ENCODE peak calls at places on chromosomes 12 and 14, in ten cellular contexts. One of them, this sample, is unnamed.

GRCh38 chr12:121939992-121940766 is 21.8 kb downstream of the CFAP251 start:
- DNase-seq in astrocyte of the spinal cord: no peak
- DNase-seq in stimulated activated CD4-positive, alpha-beta T cell treated with anti-CD3 and anti-CD28 coated beads, Interleukin-2, amount 100 ng/mL, for 48 hours: no peak
- DNase-seq in AG20443: no peak
- DNase-seq in NCI-H526 treated with DMSO at 0.1 percent for 48 hours: no peak
- DNase-seq in T47D: no peak
- DNase-seq in fibroblast of pulmonary artery: no peak
- DNase-seq in NCI-H1105 treated with DMSO at 0.1 percent for 48 hours: no peak
- DNase-seq in non-pigmented ciliary epithelial cell: no peak
- DNase-seq in neural crest cell: no peak
- DNase-seq in this sample: no peak

GRCh38 chr12:2613674-2614073 is 181.1 kb upstream of the FKBP4 start:
- DNase-seq in stimulated activated CD4-positive, alpha-beta T cell treated with anti-CD3 and anti-CD28 coated beads, Interleukin-2, amount 100 ng/mL, for 48 hours: peak
- DNase-seq in NCI-H1105 treated with DMSO at 0.1 percent for 48 hours: no peak
- DNase-seq in non-pigmented ciliary epithelial cell: peak
- DNase-seq in NCI-H526 treated with DMSO at 0.1 percent for 48 hours: no peak
- DNase-seq in astrocyte of the spinal cord: peak
- DNase-seq in fibroblast of pulmonary artery: peak
- DNase-seq in T47D: no peak
- DNase-seq in AG20443: peak
- DNase-seq in neural crest cell: no peak
- DNase-seq in this sample: peak

GRCh38 chr12:116990329-116990728 is 79.6 kb downstream of the FBXW8 start:
- DNase-seq in non-pigmented ciliary epithelial cell: no peak
- DNase-seq in neural crest cell: no peak
- DNase-seq in AG20443: no peak
- DNase-seq in astrocyte of the spinal cord: no peak
- DNase-seq in NCI-H526 treated with DMSO at 0.1 percent for 48 hours: no peak
- DNase-seq in NCI-H1105 treated with DMSO at 0.1 percent for 48 hours: no peak
- DNase-seq in fibroblast of pulmonary artery: no peak
- DNase-seq in stimulated activated CD4-positive, alpha-beta T cell treated with anti-CD3 and anti-CD28 coated beads, Interleukin-2, amount 100 ng/mL, for 48 hours: no peak
- DNase-seq in T47D: no peak
- DNase-seq in this sample: no peak

GRCh38 chr12:48291511-48291910 is 59.2 kb downstream of the ZNF641 start:
- DNase-seq in fibroblast of pulmonary artery: no peak
- DNase-seq in NCI-H526 treated with DMSO at 0.1 percent for 48 hours: no peak
- DNase-seq in stimulated activated CD4-positive, alpha-beta T cell treated with anti-CD3 and anti-CD28 coated beads, Interleukin-2, amount 100 ng/mL, for 48 hours: no peak
- DNase-seq in neural crest cell: no peak
- DNase-seq in AG20443: no peak
- DNase-seq in non-pigmented ciliary epithelial cell: no peak
- DNase-seq in NCI-H1105 treated with DMSO at 0.1 percent for 48 hours: no peak
- DNase-seq in T47D: no peak
- DNase-seq in astrocyte of the spinal cord: no peak
- DNase-seq in this sample: no peak

GRCh38 chr14:104601786-104602185 is 2.8 kb downstream of the TMEM179 start:
- DNase-seq in T47D: no peak
- DNase-seq in non-pigmented ciliary epithelial cell: no peak
- DNase-seq in fibroblast of pulmonary artery: peak
- DNase-seq in neural crest cell: no peak
- DNase-seq in NCI-H526 treated with DMSO at 0.1 percent for 48 hours: no peak
- DNase-seq in astrocyte of the spinal cord: no peak
- DNase-seq in NCI-H1105 treated with DMSO at 0.1 percent for 48 hours: peak
- DNase-seq in AG20443: no peak
- DNase-seq in stimulated activated CD4-positive, alpha-beta T cell treated with anti-CD3 and anti-CD28 coated beads, Interleukin-2, amount 100 ng/mL, for 48 hours: no peak
- DNase-seq in this sample: no peak

GRCh38 chr12:131826064-131826928 is 1.9 kb upstream of the MMP17 start:
- DNase-seq in astrocyte of the spinal cord: no peak
- DNase-seq in NCI-H1105 treated with DMSO at 0.1 percent for 48 hours: no peak
- DNase-seq in stimulated activated CD4-positive, alpha-beta T cell treated with anti-CD3 and anti-CD28 coated beads, Interleukin-2, amount 100 ng/mL, for 48 hours: no peak
- DNase-seq in NCI-H526 treated with DMSO at 0.1 percent for 48 hours: no peak
- DNase-seq in neural crest cell: no peak
- DNase-seq in T47D: no peak
- DNase-seq in AG20443: no peak
- DNase-seq in non-pigmented ciliary epithelial cell: no peak
- DNase-seq in fibroblast of pulmonary artery: no peak
- DNase-seq in this sample: no peak

GRCh38 chr12:54997914-54998507 is 13.4 kb upstream of the TESPA1 start:
- DNase-seq in fibroblast of pulmonary artery: no peak
- DNase-seq in stimulated activated CD4-positive, alpha-beta T cell treated with anti-CD3 and anti-CD28 coated beads, Interleukin-2, amount 100 ng/mL, for 48 hours: no peak
- DNase-seq in astrocyte of the spinal cord: no peak
- DNase-seq in AG20443: no peak
- DNase-seq in T47D: no peak
- DNase-seq in non-pigmented ciliary epithelial cell: no peak
- DNase-seq in NCI-H526 treated with DMSO at 0.1 percent for 48 hours: no peak
- DNase-seq in neural crest cell: no peak
- DNase-seq in NCI-H1105 treated with DMSO at 0.1 percent for 48 hours: peak
- DNase-seq in this sample: no peak

GRCh38 chr12:117151195-117152031 is 38.9 kb downstream of the FBXO21 start:
- DNase-seq in astrocyte of the spinal cord: peak
- DNase-seq in neural crest cell: peak
- DNase-seq in AG20443: peak
- DNase-seq in T47D: peak
- DNase-seq in NCI-H1105 treated with DMSO at 0.1 percent for 48 hours: peak
- DNase-seq in non-pigmented ciliary epithelial cell: no peak
- DNase-seq in NCI-H526 treated with DMSO at 0.1 percent for 48 hours: no peak
- DNase-seq in stimulated activated CD4-positive, alpha-beta T cell treated with anti-CD3 and anti-CD28 coated beads, Interleukin-2, amount 100 ng/mL, for 48 hours: no peak
- DNase-seq in fibroblast of pulmonary artery: peak
- DNase-seq in this sample: no peak

GRCh38 chr14:71122866-71123565 is 215.8 kb downstream of the PCNX1 start:
- DNase-seq in astrocyte of the spinal cord: no peak
- DNase-seq in stimulated activated CD4-positive, alpha-beta T cell treated with anti-CD3 and anti-CD28 coated beads, Interleukin-2, amount 100 ng/mL, for 48 hours: no peak
- DNase-seq in NCI-H1105 treated with DMSO at 0.1 percent for 48 hours: no peak
- DNase-seq in AG20443: no peak
- DNase-seq in non-pigmented ciliary epithelial cell: no peak
- DNase-seq in neural crest cell: no peak
- DNase-seq in fibroblast of pulmonary artery: no peak
- DNase-seq in NCI-H526 treated with DMSO at 0.1 percent for 48 hours: no peak
- DNase-seq in T47D: no peak
- DNase-seq in this sample: no peak

GRCh38 chr14:50985124-50985815 is 41.0 kb upstream of the PYGL start:
- DNase-seq in NCI-H1105 treated with DMSO at 0.1 percent for 48 hours: no peak
- DNase-seq in stimulated activated CD4-positive, alpha-beta T cell treated with anti-CD3 and anti-CD28 coated beads, Interleukin-2, amount 100 ng/mL, for 48 hours: no peak
- DNase-seq in fibroblast of pulmonary artery: no peak
- DNase-seq in astrocyte of the spinal cord: no peak
- DNase-seq in AG20443: peak
- DNase-seq in T47D: no peak
- DNase-seq in NCI-H526 treated with DMSO at 0.1 percent for 48 hours: no peak
- DNase-seq in non-pigmented ciliary epithelial cell: no peak
- DNase-seq in neural crest cell: no peak
- DNase-seq in this sample: no peak

GRCh38 chr12:32305163-32305562 is 94.2 kb upstream of the FGD4 start:
- DNase-seq in fibroblast of pulmonary artery: peak
- DNase-seq in T47D: no peak
- DNase-seq in AG20443: no peak
- DNase-seq in NCI-H1105 treated with DMSO at 0.1 percent for 48 hours: peak
- DNase-seq in non-pigmented ciliary epithelial cell: no peak
- DNase-seq in NCI-H526 treated with DMSO at 0.1 percent for 48 hours: no peak
- DNase-seq in neural crest cell: no peak
- DNase-seq in astrocyte of the spinal cord: peak
- DNase-seq in stimulated activated CD4-positive, alpha-beta T cell treated with anti-CD3 and anti-CD28 coated beads, Interleukin-2, amount 100 ng/mL, for 48 hours: peak
- DNase-seq in this sample: no peak

GRCh38 chr12:110657747-110658146 is 31.2 kb downstream of the HVCN1 start:
- DNase-seq in astrocyte of the spinal cord: no peak
- DNase-seq in neural crest cell: no peak
- DNase-seq in NCI-H1105 treated with DMSO at 0.1 percent for 48 hours: no peak
- DNase-seq in T47D: no peak
- DNase-seq in stimulated activated CD4-positive, alpha-beta T cell treated with anti-CD3 and anti-CD28 coated beads, Interleukin-2, amount 100 ng/mL, for 48 hours: no peak
- DNase-seq in fibroblast of pulmonary artery: no peak
- DNase-seq in NCI-H526 treated with DMSO at 0.1 percent for 48 hours: no peak
- DNase-seq in AG20443: no peak
- DNase-seq in non-pigmented ciliary epithelial cell: no peak
- DNase-seq in this sample: no peak

GRCh38 chr14:31465113-31465512 is 7.8 kb upstream of the DTD2 start:
- DNase-seq in NCI-H526 treated with DMSO at 0.1 percent for 48 hours: no peak
- DNase-seq in AG20443: peak
- DNase-seq in non-pigmented ciliary epithelial cell: no peak
- DNase-seq in T47D: no peak
- DNase-seq in astrocyte of the spinal cord: peak
- DNase-seq in stimulated activated CD4-positive, alpha-beta T cell treated with anti-CD3 and anti-CD28 coated beads, Interleukin-2, amount 100 ng/mL, for 48 hours: no peak
- DNase-seq in neural crest cell: no peak
- DNase-seq in NCI-H1105 treated with DMSO at 0.1 percent for 48 hours: no peak
- DNase-seq in fibroblast of pulmonary artery: peak
- DNase-seq in this sample: no peak

GRCh38 chr14:104801284-104802119 is 601 bp downstream of the ZBTB42 start:
- DNase-seq in astrocyte of the spinal cord: no peak
- DNase-seq in fibroblast of pulmonary artery: no peak
- DNase-seq in T47D: no peak
- DNase-seq in AG20443: no peak
- DNase-seq in NCI-H526 treated with DMSO at 0.1 percent for 48 hours: no peak
- DNase-seq in NCI-H1105 treated with DMSO at 0.1 percent for 48 hours: no peak
- DNase-seq in non-pigmented ciliary epithelial cell: no peak
- DNase-seq in neural crest cell: no peak
- DNase-seq in stimulated activated CD4-positive, alpha-beta T cell treated with anti-CD3 and anti-CD28 coated beads, Interleukin-2, amount 100 ng/mL, for 48 hours: no peak
- DNase-seq in this sample: no peak

GRCh38 chr12:14024589-14024988 is 43.2 kb upstream of the GRIN2B start:
- DNase-seq in neural crest cell: no peak
- DNase-seq in T47D: no peak
- DNase-seq in fibroblast of pulmonary artery: no peak
- DNase-seq in stimulated activated CD4-positive, alpha-beta T cell treated with anti-CD3 and anti-CD28 coated beads, Interleukin-2, amount 100 ng/mL, for 48 hours: no peak
- DNase-seq in NCI-H526 treated with DMSO at 0.1 percent for 48 hours: no peak
- DNase-seq in non-pigmented ciliary epithelial cell: no peak
- DNase-seq in NCI-H1105 treated with DMSO at 0.1 percent for 48 hours: no peak
- DNase-seq in astrocyte of the spinal cord: no peak
- DNase-seq in AG20443: no peak
- DNase-seq in this sample: no peak

GRCh38 chr14:69943084-69943797 is 64.0 kb downstream of the SMOC1 start:
- DNase-seq in T47D: no peak
- DNase-seq in non-pigmented ciliary epithelial cell: no peak
- DNase-seq in NCI-H1105 treated with DMSO at 0.1 percent for 48 hours: no peak
- DNase-seq in AG20443: no peak
- DNase-seq in fibroblast of pulmonary artery: no peak
- DNase-seq in neural crest cell: no peak
- DNase-seq in stimulated activated CD4-positive, alpha-beta T cell treated with anti-CD3 and anti-CD28 coated beads, Interleukin-2, amount 100 ng/mL, for 48 hours: no peak
- DNase-seq in astrocyte of the spinal cord: no peak
- DNase-seq in NCI-H526 treated with DMSO at 0.1 percent for 48 hours: no peak
- DNase-seq in this sample: no peak

GRCh38 chr12:91432079-91432478 is 249.5 kb upstream of the DCN start:
- DNase-seq in NCI-H1105 treated with DMSO at 0.1 percent for 48 hours: no peak
- DNase-seq in stimulated activated CD4-positive, alpha-beta T cell treated with anti-CD3 and anti-CD28 coated beads, Interleukin-2, amount 100 ng/mL, for 48 hours: no peak
- DNase-seq in AG20443: no peak
- DNase-seq in neural crest cell: no peak
- DNase-seq in fibroblast of pulmonary artery: peak
- DNase-seq in astrocyte of the spinal cord: peak
- DNase-seq in NCI-H526 treated with DMSO at 0.1 percent for 48 hours: no peak
- DNase-seq in non-pigmented ciliary epithelial cell: peak
- DNase-seq in T47D: no peak
- DNase-seq in this sample: no peak

GRCh38 chr12:111359231-111359913 is 9.5 kb downstream of the PHETA1 start:
- DNase-seq in fibroblast of pulmonary artery: no peak
- DNase-seq in astrocyte of the spinal cord: no peak
- DNase-seq in non-pigmented ciliary epithelial cell: no peak
- DNase-seq in stimulated activated CD4-positive, alpha-beta T cell treated with anti-CD3 and anti-CD28 coated beads, Interleukin-2, amount 100 ng/mL, for 48 hours: peak
- DNase-seq in T47D: no peak
- DNase-seq in NCI-H1105 treated with DMSO at 0.1 percent for 48 hours: no peak
- DNase-seq in AG20443: no peak
- DNase-seq in NCI-H526 treated with DMSO at 0.1 percent for 48 hours: no peak
- DNase-seq in neural crest cell: no peak
- DNase-seq in this sample: no peak

GRCh38 chr12:6221146-6221545 is 20.9 kb downstream of the CD9 start:
- DNase-seq in fibroblast of pulmonary artery: no peak
- DNase-seq in non-pigmented ciliary epithelial cell: no peak
- DNase-seq in stimulated activated CD4-positive, alpha-beta T cell treated with anti-CD3 and anti-CD28 coated beads, Interleukin-2, amount 100 ng/mL, for 48 hours: no peak
- DNase-seq in neural crest cell: no peak
- DNase-seq in NCI-H526 treated with DMSO at 0.1 percent for 48 hours: no peak
- DNase-seq in NCI-H1105 treated with DMSO at 0.1 percent for 48 hours: no peak
- DNase-seq in T47D: no peak
- DNase-seq in astrocyte of the spinal cord: no peak
- DNase-seq in AG20443: no peak
- DNase-seq in this sample: no peak

GRCh38 chr12:43551971-43552559 is at the start of gene ADAMTS20:
- DNase-seq in neural crest cell: peak
- DNase-seq in non-pigmented ciliary epithelial cell: no peak
- DNase-seq in AG20443: peak
- DNase-seq in T47D: no peak
- DNase-seq in fibroblast of pulmonary artery: peak
- DNase-seq in stimulated activated CD4-positive, alpha-beta T cell treated with anti-CD3 and anti-CD28 coated beads, Interleukin-2, amount 100 ng/mL, for 48 hours: no peak
- DNase-seq in NCI-H526 treated with DMSO at 0.1 percent for 48 hours: no peak
- DNase-seq in astrocyte of the spinal cord: peak
- DNase-seq in NCI-H1105 treated with DMSO at 0.1 percent for 48 hours: no peak
- DNase-seq in this sample: peak

GRCh38 chr12:109609256-109609821 is 35.7 kb downstream of the MVK start:
- DNase-seq in T47D: no peak
- DNase-seq in AG20443: no peak
- DNase-seq in stimulated activated CD4-positive, alpha-beta T cell treated with anti-CD3 and anti-CD28 coated beads, Interleukin-2, amount 100 ng/mL, for 48 hours: no peak
- DNase-seq in fibroblast of pulmonary artery: no peak
- DNase-seq in astrocyte of the spinal cord: no peak
- DNase-seq in NCI-H1105 treated with DMSO at 0.1 percent for 48 hours: no peak
- DNase-seq in NCI-H526 treated with DMSO at 0.1 percent for 48 hours: no peak
- DNase-seq in non-pigmented ciliary epithelial cell: no peak
- DNase-seq in neural crest cell: no peak
- DNase-seq in this sample: no peak

GRCh38 chr14:37147310-37147875 is 25.0 kb downstream of the SLC25A21 start:
- DNase-seq in non-pigmented ciliary epithelial cell: no peak
- DNase-seq in fibroblast of pulmonary artery: no peak
- DNase-seq in NCI-H526 treated with DMSO at 0.1 percent for 48 hours: no peak
- DNase-seq in astrocyte of the spinal cord: no peak
- DNase-seq in stimulated activated CD4-positive, alpha-beta T cell treated with anti-CD3 and anti-CD28 coated beads, Interleukin-2, amount 100 ng/mL, for 48 hours: no peak
- DNase-seq in neural crest cell: no peak
- DNase-seq in T47D: no peak
- DNase-seq in AG20443: no peak
- DNase-seq in NCI-H1105 treated with DMSO at 0.1 percent for 48 hours: no peak
- DNase-seq in this sample: no peak

GRCh38 chr12:8950702-8951478 is 1.4 kb upstream of the M6PR start:
- DNase-seq in non-pigmented ciliary epithelial cell: no peak
- DNase-seq in NCI-H1105 treated with DMSO at 0.1 percent for 48 hours: no peak
- DNase-seq in astrocyte of the spinal cord: no peak
- DNase-seq in neural crest cell: no peak
- DNase-seq in stimulated activated CD4-positive, alpha-beta T cell treated with anti-CD3 and anti-CD28 coated beads, Interleukin-2, amount 100 ng/mL, for 48 hours: no peak
- DNase-seq in NCI-H526 treated with DMSO at 0.1 percent for 48 hours: no peak
- DNase-seq in AG20443: no peak
- DNase-seq in T47D: no peak
- DNase-seq in fibroblast of pulmonary artery: no peak
- DNase-seq in this sample: peak